ENCODE peak calls at places on chromosomes 2 and 18, in six cellular contexts. I is cardiac muscle cell; K is effector memory CD4-positive, alpha-beta T cell; S is ACHN; Q is GM03348; E is adrenal gland. F is an unnamed sample.

GRCh38 chr2:238104521-238105311 is 4.6 kb downstream of the ESPNL start:
- DNase-seq in S (no peak), I (no peak), Q (no peak), K (no peak), E (no peak), F (peak)

GRCh38 chr2:71882949-71883472 is 264.7 kb downstream of the CYP26B1 start:
- DNase-seq in S (peak), Q (peak), I (no peak), K (no peak), E (peak), F (peak)

GRCh38 chr2:42510191-42510929 is 16.6 kb upstream of the KCNG3 start:
- DNase-seq in K (no peak), S (no peak), E (no peak), I (no peak), Q (no peak), F (no peak)

GRCh38 chr2:21035282-21035973 is 8.4 kb downstream of the APOB start:
- DNase-seq in S (no peak), Q (no peak), K (no peak), I (no peak), E (no peak), F (no peak)

GRCh38 chr18:80187956-80188642 is 59.2 kb downstream of the PARD6G start:
- DNase-seq in I (no peak), E (no peak), K (no peak), S (no peak), Q (no peak), F (no peak)

GRCh38 chr2:129396980-129397599 is 582.4 kb upstream of the RAB6C start:
- DNase-seq in K (no peak), Q (no peak), E (peak), I (peak), S (peak), F (peak)

GRCh38 chr2:69217333-69218080 is 169.5 kb downstream of the GFPT1 start:
- DNase-seq in K (no peak), E (no peak), I (no peak), Q (no peak), S (no peak), F (no peak)

GRCh38 chr2:74552914-74553811 is 579 bp downstream of the LOXL3 start:
- DNase-seq in E (peak), K (no peak), S (no peak), I (peak), Q (no peak), F (no peak)

GRCh38 chr2:16741508-16741907 is 75.9 kb upstream of the CYRIA start:
- DNase-seq in Q (no peak), S (no peak), I (no peak), E (no peak), K (no peak), F (no peak)

GRCh38 chr2:135850811-135851668 is 14.1 kb upstream of the LCT start:
- DNase-seq in K (no peak), E (no peak), I (no peak), Q (no peak), S (no peak), F (no peak)

F was measured in HuH-7.